ENCODE peak calls at places on chromosomes 13 and 19, in seven cellular contexts. L is SK-N-SH, D is GM12878, S is HepG2, O is HCT116, Y is K562, C is H1. H is an unnamed sample.

GRCh38 chr13:26589754-26590153 is 32.3 kb downstream of the WASF3 start:
- DNase-seq in D (no peak), S (no peak), L (no peak), O (no peak), C (no peak), Y (no peak), H (no peak)

GRCh38 chr13:28059214-28059613 is 41.2 kb downstream of the FLT3 start:
- DNase-seq in C (peak; percentile 73), S (peak; percentile 48), O (peak; percentile 43), L (peak; percentile 7), D (no peak), Y (peak; percentile 48), H (peak; percentile 42)

GRCh38 chr13:42593719-42594012 is 19.7 kb downstream of the TNFSF11 start:
- DNase-seq in O (no peak), Y (no peak), D (no peak), L (no peak), S (no peak), C (no peak), H (no peak)

GRCh38 chr13:20064128-20064527 is 96.7 kb downstream of the GJA3 start:
- DNase-seq in C (no peak), O (no peak), Y (no peak), D (no peak), S (no peak), L (no peak), H (no peak)

GRCh38 chr13:72652681-72653080 is 74.7 kb downstream of the MZT1 start:
- DNase-seq in D (no peak), C (no peak), L (no peak), S (no peak), Y (no peak), O (no peak), H (no peak)

GRCh38 chr19:55305491-55305890 is 19.6 kb downstream of the TMEM150B start:
- DNase-seq in C (peak; percentile 79), L (peak; percentile 84), S (no peak), O (no peak), D (no peak), Y (peak; percentile 80), H (peak; percentile 57)

GRCh38 chr13:75968103-75968838 is 332.1 kb downstream of the LMO7 start:
- DNase-seq in L (no peak), D (no peak), C (no peak), S (no peak), Y (no peak), O (no peak), H (no peak)

GRCh38 chr13:103812966-103813365 is 746.7 kb upstream of the SLC10A2 start:
- DNase-seq in S (no peak), D (no peak), Y (no peak), C (no peak), O (no peak), L (peak; percentile 27), H (no peak)

GRCh38 chr19:42188665-42189064 is 28.8 kb downstream of the DEDD2 start:
- DNase-seq in Y (no peak), S (no peak), D (no peak), C (no peak), O (no peak), L (no peak), H (no peak)

GRCh38 chr19:39631178-39631577 is 24.5 kb upstream of the LGALS16 start:
- DNase-seq in D (no peak), O (no peak), C (no peak), Y (no peak), S (no peak), L (no peak), H (no peak)

GRCh38 chr19:31312004-31312403 is 37.2 kb downstream of the TSHZ3 start:
- DNase-seq in Y (no peak), C (no peak), D (no peak), O (no peak), S (no peak), L (no peak), H (no peak)

GRCh38 chr19:17327654-17328516 is 6.8 kb downstream of the ANO8 start:
- DNase-seq in D (no peak), S (peak; percentile 13), C (peak; percentile 89), L (peak; percentile 85), O (peak; percentile 82), Y (peak; percentile 82), H (no peak)

GRCh38 chr13:113669871-113670341 is 2.9 kb downstream of the GRK1 start:
- DNase-seq in S (no peak), L (no peak), O (no peak), D (no peak), Y (no peak), C (no peak), H (no peak)

GRCh38 chr13:32278456-32278855 is 36.7 kb downstream of the ZAR1L start:
- DNase-seq in C (no peak), D (no peak), S (no peak), L (no peak), O (no peak), Y (no peak), H (no peak)

GRCh38 chr13:50914848-50915247 is 5.3 kb downstream of the RNASEH2B start:
- DNase-seq in S (no peak), L (no peak), Y (no peak), O (no peak), D (no peak), C (no peak), H (no peak)

GRCh38 chr13:42876810-42877550 is 95.6 kb downstream of the FAM216B start:
- DNase-seq in C (no peak), L (no peak), Y (no peak), D (no peak), S (no peak), O (no peak), H (no peak)

GRCh38 chr13:114072421-114072820 is 60.0 kb downstream of the RASA3 start:
- DNase-seq in L (no peak), C (no peak), S (no peak), D (no peak), O (no peak), Y (no peak), H (no peak)

GRCh38 chr13:82011355-82011754 is 1670.4 kb upstream of the SPRY2 start:
- DNase-seq in S (no peak), O (no peak), C (no peak), D (no peak), L (no peak), Y (no peak), H (no peak)

GRCh38 chr13:66618702-66619101 is 611.4 kb downstream of the PCDH9 start:
- DNase-seq in C (no peak), O (peak; percentile 26), L (peak; percentile 48), Y (peak; percentile 5), S (peak; percentile 5), D (no peak), H (peak; percentile 7)

DNA sequence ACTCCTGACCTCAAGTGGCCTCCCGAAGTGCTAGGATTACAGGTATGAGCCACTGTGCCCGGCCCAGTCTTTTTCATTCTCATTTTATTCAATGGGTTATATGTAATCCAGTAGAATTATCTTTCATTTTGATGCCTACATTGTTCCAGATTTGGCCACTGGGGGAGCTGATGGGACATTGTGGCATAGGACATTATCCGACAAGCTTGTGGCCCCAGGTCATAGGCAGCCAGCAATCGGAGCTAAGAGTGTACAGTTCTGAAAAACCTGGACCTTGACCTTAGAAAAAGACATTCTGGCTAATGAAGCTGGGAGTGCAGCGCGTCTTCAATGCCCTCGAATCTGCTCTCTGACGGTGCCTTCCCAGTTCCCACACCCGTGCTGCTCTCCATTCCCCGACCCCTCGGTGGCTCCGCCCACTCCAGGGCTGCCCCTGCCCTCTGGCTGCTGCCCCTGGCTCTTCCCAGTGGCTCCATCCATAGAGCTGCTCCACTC is 108.7 kb downstream of the TEX29 start:
- DNase-seq in O (peak; percentile 58), L (peak; percentile 54), D (no peak), S (peak; percentile 49), Y (peak; percentile 41), C (peak; percentile 88), H (peak; percentile 53)
- TF ChIP-seq JUND in O (no peak), L (no peak), D (no peak), S (no peak), Y (no peak), C (no peak), H (no peak)

DNA sequence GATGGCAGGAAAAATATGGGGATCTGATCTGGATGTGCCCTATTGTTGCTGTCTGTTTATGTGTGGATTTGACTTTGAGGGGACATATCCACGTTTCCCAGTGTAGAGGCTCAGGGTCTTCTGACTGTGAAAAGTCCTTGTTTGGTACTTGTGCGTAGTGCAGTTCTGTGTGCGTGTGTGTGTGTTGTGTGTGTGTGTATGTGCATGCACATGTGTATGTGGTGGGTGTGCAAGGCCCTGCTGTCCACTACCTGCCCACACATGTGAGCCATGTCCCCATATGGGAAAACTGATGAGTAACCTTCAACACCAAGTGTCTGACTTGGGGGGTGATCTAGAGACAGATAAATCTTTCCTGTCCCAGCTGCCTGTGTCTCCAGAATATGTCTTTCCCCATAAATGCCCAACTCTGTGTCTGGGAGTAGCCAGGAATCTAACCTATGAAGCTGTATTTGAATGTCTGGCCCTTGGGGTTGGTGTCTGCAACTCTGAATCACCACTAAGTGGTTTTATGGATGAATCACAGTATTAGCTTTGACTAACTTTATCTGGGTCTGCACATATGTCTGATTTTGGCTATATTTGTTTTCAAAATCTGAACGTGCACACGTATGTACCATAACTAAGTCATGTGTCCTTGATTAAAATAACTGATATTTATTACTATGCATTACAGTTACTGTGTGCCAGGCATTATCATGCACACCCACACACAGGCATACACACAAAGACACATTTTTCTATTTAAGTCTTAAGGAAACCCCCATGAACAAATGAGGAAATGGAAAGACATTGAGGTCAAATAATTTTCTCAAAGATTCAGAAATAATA is 17.4 kb downstream of the KLK2 start:
- DNase-seq in Y (no peak), O (no peak), C (no peak), L (no peak), S (no peak), D (peak; percentile 46), H (no peak)
- TF ChIP-seq JUND in Y (no peak), O (no peak), C (no peak), L (no peak), S (no peak), D (no peak), H (no peak)

GRCh38 chr19:19271828-19272599 is 1.1 kb downstream of the TM6SF2 start:
- DNase-seq in O (no peak), D (no peak), C (no peak), Y (no peak), L (peak; percentile 11), S (no peak), H (no peak)
- TF ChIP-seq JUND in O (no peak), D (no peak), C (no peak), Y (no peak), L (no peak), S (no peak), H (no peak)

DNA sequence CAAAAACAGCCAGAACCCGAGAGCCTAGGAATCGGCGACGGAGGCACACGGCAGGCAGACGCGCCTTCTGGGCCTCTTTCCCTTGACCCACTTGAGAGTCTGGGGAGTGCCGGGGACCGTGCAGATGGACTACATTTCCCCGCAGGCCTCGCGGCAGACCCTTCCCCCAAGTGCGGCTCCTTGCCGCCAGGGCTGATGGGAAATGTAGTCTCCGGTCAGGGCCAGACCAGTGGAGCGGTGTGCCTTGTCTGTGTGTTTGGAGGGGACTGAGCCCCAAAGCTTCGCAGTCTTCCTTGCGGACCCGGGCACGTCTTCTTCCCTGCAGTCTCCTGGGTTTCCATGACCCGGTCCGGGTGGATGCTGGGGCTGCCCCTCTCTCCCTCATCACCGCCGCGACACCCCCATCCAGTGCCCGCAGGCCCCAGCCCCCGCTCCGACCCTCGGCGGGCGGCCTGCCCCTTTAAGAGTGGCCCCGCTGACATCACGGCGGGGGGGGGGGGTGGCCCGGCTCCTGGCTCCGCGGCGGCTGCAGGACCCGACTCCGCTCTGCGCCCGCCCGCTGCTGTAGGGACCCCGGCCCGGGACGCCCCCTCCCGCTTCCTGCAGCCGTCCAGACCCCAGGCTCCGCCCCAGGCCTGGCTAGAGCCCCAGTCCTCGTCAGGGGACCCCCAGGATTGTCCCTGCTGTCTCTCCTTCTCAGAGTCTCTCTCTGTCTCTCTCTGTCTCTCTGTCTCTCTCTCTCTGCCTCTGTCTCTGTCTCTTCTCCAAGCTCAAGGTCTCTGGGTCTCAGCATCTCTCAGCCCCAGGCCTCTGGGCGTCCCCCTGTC is 759 bp upstream of the CACNG7 start:
- DNase-seq in D (no peak), Y (peak; percentile 57), C (peak; percentile 94), O (no peak), L (peak; percentile 89), S (no peak), H (peak; percentile 67)
- TF ChIP-seq JUND in D (no peak), Y (peak; percentile 26), C (no peak), O (no peak), L (no peak), S (no peak), H (no peak)

H was measured in T47D.